ENCODE peak calls at places on chromosomes 11 and 22, in nine cellular contexts. One of them, this sample, is unnamed.

GRCh38 chr22:41563051-41563711 is 2.4 kb downstream of the CSDC2 start:
- DNase-seq in stimulated activated naive CD4-positive, alpha-beta T cell: no peak
- DNase-seq in left cardiac atrium: no peak
- DNase-seq in activated T-cell treated with anti-CD3 and anti-CD28 coated beads, Interleukin-2, amount 50 U/mL, for 4 hours: no peak
- DNase-seq in OCI-LY7: no peak
- DNase-seq in colonic mucosa: no peak
- DNase-seq in hypothalamus: no peak
- DNase-seq in stimulated activated CD8-positive, alpha-beta memory T cell treated with anti-CD3 and anti-CD28 coated beads, Interleukin-7, amount 100 ng/mL, for 48 hours: no peak
- DNase-seq in NCI-H1105 treated with DMSO at 0.1 percent for 48 hours: no peak
- DNase-seq in this sample: peak

GRCh38 chr22:49951001-49951677 is 9.4 kb upstream of the PIM3 start:
- DNase-seq in stimulated activated CD8-positive, alpha-beta memory T cell treated with anti-CD3 and anti-CD28 coated beads, Interleukin-7, amount 100 ng/mL, for 48 hours: peak
- DNase-seq in OCI-LY7: no peak
- DNase-seq in left cardiac atrium: no peak
- DNase-seq in hypothalamus: no peak
- DNase-seq in activated T-cell treated with anti-CD3 and anti-CD28 coated beads, Interleukin-2, amount 50 U/mL, for 4 hours: peak
- DNase-seq in stimulated activated naive CD4-positive, alpha-beta T cell: no peak
- DNase-seq in colonic mucosa: peak
- DNase-seq in NCI-H1105 treated with DMSO at 0.1 percent for 48 hours: peak
- DNase-seq in this sample: no peak

GRCh38 chr11:31408205-31408604 is 38.5 kb downstream of the DNAJC24 start:
- DNase-seq in stimulated activated CD8-positive, alpha-beta memory T cell treated with anti-CD3 and anti-CD28 coated beads, Interleukin-7, amount 100 ng/mL, for 48 hours: no peak
- DNase-seq in hypothalamus: no peak
- DNase-seq in NCI-H1105 treated with DMSO at 0.1 percent for 48 hours: no peak
- DNase-seq in OCI-LY7: no peak
- DNase-seq in colonic mucosa: no peak
- DNase-seq in left cardiac atrium: no peak
- DNase-seq in activated T-cell treated with anti-CD3 and anti-CD28 coated beads, Interleukin-2, amount 50 U/mL, for 4 hours: no peak
- DNase-seq in stimulated activated naive CD4-positive, alpha-beta T cell: no peak
- DNase-seq in this sample: no peak

GRCh38 chr11:120717623-120718022 is 206.1 kb downstream of the GRIK4 start:
- DNase-seq in activated T-cell treated with anti-CD3 and anti-CD28 coated beads, Interleukin-2, amount 50 U/mL, for 4 hours: no peak
- DNase-seq in hypothalamus: no peak
- DNase-seq in stimulated activated naive CD4-positive, alpha-beta T cell: no peak
- DNase-seq in left cardiac atrium: no peak
- DNase-seq in OCI-LY7: no peak
- DNase-seq in NCI-H1105 treated with DMSO at 0.1 percent for 48 hours: no peak
- DNase-seq in colonic mucosa: no peak
- DNase-seq in stimulated activated CD8-positive, alpha-beta memory T cell treated with anti-CD3 and anti-CD28 coated beads, Interleukin-7, amount 100 ng/mL, for 48 hours: no peak
- DNase-seq in this sample: no peak

GRCh38 chr22:39244496-39245129 is at the start of gene PDGFB:
- DNase-seq in left cardiac atrium: peak
- DNase-seq in stimulated activated naive CD4-positive, alpha-beta T cell: no peak
- DNase-seq in activated T-cell treated with anti-CD3 and anti-CD28 coated beads, Interleukin-2, amount 50 U/mL, for 4 hours: no peak
- DNase-seq in NCI-H1105 treated with DMSO at 0.1 percent for 48 hours: peak
- DNase-seq in stimulated activated CD8-positive, alpha-beta memory T cell treated with anti-CD3 and anti-CD28 coated beads, Interleukin-7, amount 100 ng/mL, for 48 hours: no peak
- DNase-seq in OCI-LY7: no peak
- DNase-seq in hypothalamus: no peak
- DNase-seq in colonic mucosa: peak
- DNase-seq in this sample: no peak

GRCh38 chr11:57651408-57651807 is 1.7 kb upstream of the YPEL4 start:
- DNase-seq in stimulated activated naive CD4-positive, alpha-beta T cell: no peak
- DNase-seq in left cardiac atrium: no peak
- DNase-seq in OCI-LY7: no peak
- DNase-seq in NCI-H1105 treated with DMSO at 0.1 percent for 48 hours: no peak
- DNase-seq in activated T-cell treated with anti-CD3 and anti-CD28 coated beads, Interleukin-2, amount 50 U/mL, for 4 hours: no peak
- DNase-seq in stimulated activated CD8-positive, alpha-beta memory T cell treated with anti-CD3 and anti-CD28 coated beads, Interleukin-7, amount 100 ng/mL, for 48 hours: no peak
- DNase-seq in hypothalamus: no peak
- DNase-seq in colonic mucosa: no peak
- DNase-seq in this sample: no peak

GRCh38 chr11:31958086-31958735 is 132.7 kb upstream of the RCN1 start:
- DNase-seq in left cardiac atrium: peak
- DNase-seq in stimulated activated CD8-positive, alpha-beta memory T cell treated with anti-CD3 and anti-CD28 coated beads, Interleukin-7, amount 100 ng/mL, for 48 hours: peak
- DNase-seq in NCI-H1105 treated with DMSO at 0.1 percent for 48 hours: no peak
- DNase-seq in colonic mucosa: peak
- DNase-seq in activated T-cell treated with anti-CD3 and anti-CD28 coated beads, Interleukin-2, amount 50 U/mL, for 4 hours: peak
- DNase-seq in hypothalamus: no peak
- DNase-seq in stimulated activated naive CD4-positive, alpha-beta T cell: peak
- DNase-seq in OCI-LY7: peak
- DNase-seq in this sample: peak

GRCh38 chr11:249062-249461 is 12.3 kb downstream of the PSMD13 start:
- DNase-seq in left cardiac atrium: no peak
- DNase-seq in activated T-cell treated with anti-CD3 and anti-CD28 coated beads, Interleukin-2, amount 50 U/mL, for 4 hours: no peak
- DNase-seq in hypothalamus: no peak
- DNase-seq in stimulated activated naive CD4-positive, alpha-beta T cell: no peak
- DNase-seq in colonic mucosa: no peak
- DNase-seq in NCI-H1105 treated with DMSO at 0.1 percent for 48 hours: no peak
- DNase-seq in stimulated activated CD8-positive, alpha-beta memory T cell treated with anti-CD3 and anti-CD28 coated beads, Interleukin-7, amount 100 ng/mL, for 48 hours: no peak
- DNase-seq in OCI-LY7: no peak
- DNase-seq in this sample: no peak

GRCh38 chr11:103659743-103660142 is 376.7 kb upstream of the DDI1 start:
- DNase-seq in hypothalamus: no peak
- DNase-seq in activated T-cell treated with anti-CD3 and anti-CD28 coated beads, Interleukin-2, amount 50 U/mL, for 4 hours: no peak
- DNase-seq in colonic mucosa: no peak
- DNase-seq in OCI-LY7: no peak
- DNase-seq in NCI-H1105 treated with DMSO at 0.1 percent for 48 hours: peak
- DNase-seq in stimulated activated CD8-positive, alpha-beta memory T cell treated with anti-CD3 and anti-CD28 coated beads, Interleukin-7, amount 100 ng/mL, for 48 hours: no peak
- DNase-seq in stimulated activated naive CD4-positive, alpha-beta T cell: no peak
- DNase-seq in left cardiac atrium: no peak
- DNase-seq in this sample: no peak

GRCh38 chr11:14342906-14343305 is 16.1 kb downstream of the RRAS2 start:
- DNase-seq in stimulated activated naive CD4-positive, alpha-beta T cell: no peak
- DNase-seq in hypothalamus: no peak
- DNase-seq in NCI-H1105 treated with DMSO at 0.1 percent for 48 hours: no peak
- DNase-seq in left cardiac atrium: no peak
- DNase-seq in OCI-LY7: no peak
- DNase-seq in stimulated activated CD8-positive, alpha-beta memory T cell treated with anti-CD3 and anti-CD28 coated beads, Interleukin-7, amount 100 ng/mL, for 48 hours: no peak
- DNase-seq in colonic mucosa: no peak
- DNase-seq in activated T-cell treated with anti-CD3 and anti-CD28 coated beads, Interleukin-2, amount 50 U/mL, for 4 hours: no peak
- DNase-seq in this sample: no peak

GRCh38 chr11:116166788-116167465 is 605.9 kb downstream of the BUD13 start:
- DNase-seq in activated T-cell treated with anti-CD3 and anti-CD28 coated beads, Interleukin-2, amount 50 U/mL, for 4 hours: no peak
- DNase-seq in NCI-H1105 treated with DMSO at 0.1 percent for 48 hours: no peak
- DNase-seq in OCI-LY7: no peak
- DNase-seq in hypothalamus: no peak
- DNase-seq in colonic mucosa: peak
- DNase-seq in stimulated activated CD8-positive, alpha-beta memory T cell treated with anti-CD3 and anti-CD28 coated beads, Interleukin-7, amount 100 ng/mL, for 48 hours: no peak
- DNase-seq in stimulated activated naive CD4-positive, alpha-beta T cell: no peak
- DNase-seq in left cardiac atrium: no peak
- DNase-seq in this sample: no peak

This sample was measured in brain microvascular endothelial cell.